ENCODE peak calls at places on chromosome 14, in seven cellular contexts. One of them, this sample, is unnamed.

GRCh38 chr14:89378119-89378518 is 38.9 kb downstream of the FOXN3 start:
- DNase-seq in K562: no peak
- DNase-seq in mucosa of descending colon: no peak
- DNase-seq in colonic mucosa: no peak
- DNase-seq in dorsolateral prefrontal cortex: no peak
- DNase-seq in AG10803: no peak
- DNase-seq in SK-N-SH: no peak
- DNase-seq in this sample: peak; percentile 41

GRCh38 chr14:106268013-106268727 is 741.8 kb downstream of the TMEM121 start:
- DNase-seq in K562: peak; percentile 17
- DNase-seq in mucosa of descending colon: peak; percentile 49
- DNase-seq in SK-N-SH: peak; percentile 26
- DNase-seq in AG10803: no peak
- DNase-seq in dorsolateral prefrontal cortex: no peak
- DNase-seq in colonic mucosa: peak; percentile 45
- DNase-seq in this sample: no peak

GRCh38 chr14:94562941-94563883 is 2.0 kb downstream of the SERPINA4 start:
- DNase-seq in dorsolateral prefrontal cortex: no peak
- DNase-seq in AG10803: no peak
- DNase-seq in SK-N-SH: no peak
- DNase-seq in colonic mucosa: no peak
- DNase-seq in mucosa of descending colon: no peak
- DNase-seq in K562: no peak
- DNase-seq in this sample: no peak

GRCh38 chr14:90429764-90430163 is 32.9 kb downstream of the CALM1 start:
- DNase-seq in colonic mucosa: no peak
- DNase-seq in SK-N-SH: no peak
- DNase-seq in dorsolateral prefrontal cortex: no peak
- DNase-seq in mucosa of descending colon: no peak
- DNase-seq in K562: no peak
- DNase-seq in AG10803: no peak
- DNase-seq in this sample: no peak

GRCh38 chr14:81341405-81342180 is 58.5 kb downstream of the STON2 start:
- DNase-seq in SK-N-SH: no peak
- DNase-seq in colonic mucosa: no peak
- DNase-seq in K562: no peak
- DNase-seq in mucosa of descending colon: no peak
- DNase-seq in dorsolateral prefrontal cortex: no peak
- DNase-seq in AG10803: no peak
- DNase-seq in this sample: no peak

GRCh38 chr14:104598461-104599273 is 5.9 kb downstream of the TMEM179 start:
- DNase-seq in K562: no peak
- DNase-seq in dorsolateral prefrontal cortex: peak; percentile 35
- DNase-seq in colonic mucosa: no peak
- DNase-seq in AG10803: no peak
- DNase-seq in mucosa of descending colon: no peak
- DNase-seq in SK-N-SH: peak; percentile 31
- DNase-seq in this sample: peak; percentile 13

GRCh38 chr14:75301666-75302325 is 23.2 kb downstream of the FOS start:
- DNase-seq in SK-N-SH: no peak
- DNase-seq in colonic mucosa: peak; percentile 59
- DNase-seq in AG10803: peak; percentile 23
- DNase-seq in dorsolateral prefrontal cortex: no peak
- DNase-seq in mucosa of descending colon: peak; percentile 61
- DNase-seq in K562: peak; percentile 23
- DNase-seq in this sample: peak; percentile 68

GRCh38 chr14:26068060-26068459 is 529.8 kb downstream of the NOVA1 start:
- DNase-seq in K562: no peak
- DNase-seq in dorsolateral prefrontal cortex: no peak
- DNase-seq in colonic mucosa: no peak
- DNase-seq in SK-N-SH: no peak
- DNase-seq in AG10803: no peak
- DNase-seq in mucosa of descending colon: no peak
- DNase-seq in this sample: no peak

GRCh38 chr14:98173291-98173690 is 1098.7 kb downstream of the BCL11B start:
- DNase-seq in dorsolateral prefrontal cortex: no peak
- DNase-seq in mucosa of descending colon: peak; percentile 55
- DNase-seq in AG10803: no peak
- DNase-seq in SK-N-SH: no peak
- DNase-seq in K562: no peak
- DNase-seq in colonic mucosa: peak; percentile 30
- DNase-seq in this sample: no peak

GRCh38 chr14:81268016-81268416 is 47.3 kb upstream of the GTF2A1 start:
- DNase-seq in colonic mucosa: no peak
- DNase-seq in SK-N-SH: no peak
- DNase-seq in AG10803: no peak
- DNase-seq in mucosa of descending colon: no peak
- DNase-seq in K562: peak; percentile 29
- DNase-seq in dorsolateral prefrontal cortex: no peak
- DNase-seq in this sample: no peak

GRCh38 chr14:104135904-104136471 is 2.4 kb upstream of the KIF26A start:
- DNase-seq in AG10803: no peak
- DNase-seq in K562: no peak
- DNase-seq in SK-N-SH: peak; percentile 90
- DNase-seq in dorsolateral prefrontal cortex: no peak
- DNase-seq in mucosa of descending colon: no peak
- DNase-seq in colonic mucosa: no peak
- DNase-seq in this sample: no peak

GRCh38 chr14:99899578-99900178 is 106.5 kb downstream of the EML1 start:
- DNase-seq in AG10803: peak; percentile 37
- DNase-seq in mucosa of descending colon: no peak
- DNase-seq in SK-N-SH: peak; percentile 28
- DNase-seq in dorsolateral prefrontal cortex: no peak
- DNase-seq in K562: no peak
- DNase-seq in colonic mucosa: no peak
- DNase-seq in this sample: peak; percentile 36

GRCh38 chr14:75175677-75176141 is 703 bp downstream of the TMED10 start:
- DNase-seq in K562: no peak
- DNase-seq in dorsolateral prefrontal cortex: no peak
- DNase-seq in colonic mucosa: no peak
- DNase-seq in SK-N-SH: no peak
- DNase-seq in AG10803: no peak
- DNase-seq in mucosa of descending colon: no peak
- DNase-seq in this sample: no peak

GRCh38 chr14:76904100-76904739 is 78.0 kb downstream of the LRRC74A start:
- DNase-seq in AG10803: peak; percentile 99
- DNase-seq in K562: no peak
- DNase-seq in colonic mucosa: no peak
- DNase-seq in SK-N-SH: peak; percentile 34
- DNase-seq in mucosa of descending colon: peak; percentile 38
- DNase-seq in dorsolateral prefrontal cortex: no peak
- DNase-seq in this sample: peak; percentile 94

GRCh38 chr14:26448181-26448855 is 149.5 kb downstream of the NOVA1 start:
- DNase-seq in SK-N-SH: no peak
- DNase-seq in mucosa of descending colon: no peak
- DNase-seq in colonic mucosa: no peak
- DNase-seq in AG10803: no peak
- DNase-seq in dorsolateral prefrontal cortex: no peak
- DNase-seq in K562: no peak
- DNase-seq in this sample: no peak

GRCh38 chr14:43005807-43006206 is 1399.1 kb downstream of the LRFN5 start:
- DNase-seq in dorsolateral prefrontal cortex: no peak
- DNase-seq in K562: no peak
- DNase-seq in SK-N-SH: no peak
- DNase-seq in AG10803: no peak
- DNase-seq in mucosa of descending colon: no peak
- DNase-seq in colonic mucosa: no peak
- DNase-seq in this sample: peak; percentile 5

GRCh38 chr14:51228890-51229289 is 11.2 kb upstream of the TMX1 start:
- DNase-seq in dorsolateral prefrontal cortex: no peak
- DNase-seq in AG10803: peak; percentile 24
- DNase-seq in K562: no peak
- DNase-seq in mucosa of descending colon: no peak
- DNase-seq in SK-N-SH: peak; percentile 61
- DNase-seq in colonic mucosa: no peak
- DNase-seq in this sample: peak; percentile 63

GRCh38 chr14:105090493-105091334 is 25.5 kb upstream of the GPR132 start:
- DNase-seq in mucosa of descending colon: peak; percentile 91
- DNase-seq in colonic mucosa: peak; percentile 93
- DNase-seq in SK-N-SH: peak; percentile 87
- DNase-seq in K562: peak; percentile 64
- DNase-seq in dorsolateral prefrontal cortex: peak; percentile 72
- DNase-seq in AG10803: peak; percentile 67
- DNase-seq in this sample: peak; percentile 77

GRCh38 chr14:52325632-52326031 is 11.5 kb downstream of the PTGER2 start:
- DNase-seq in AG10803: no peak
- DNase-seq in mucosa of descending colon: no peak
- DNase-seq in dorsolateral prefrontal cortex: no peak
- DNase-seq in K562: no peak
- DNase-seq in SK-N-SH: no peak
- DNase-seq in colonic mucosa: no peak
- DNase-seq in this sample: no peak

GRCh38 chr14:55577229-55577628 is 2.8 kb upstream of the KTN1 start:
- DNase-seq in dorsolateral prefrontal cortex: no peak
- DNase-seq in K562: no peak
- DNase-seq in SK-N-SH: no peak
- DNase-seq in AG10803: no peak
- DNase-seq in mucosa of descending colon: no peak
- DNase-seq in colonic mucosa: no peak
- DNase-seq in this sample: peak; percentile 22

GRCh38 chr14:55581011-55581806 is 1.2 kb downstream of the KTN1 start:
- DNase-seq in colonic mucosa: no peak
- DNase-seq in AG10803: peak; percentile 31
- DNase-seq in SK-N-SH: peak; percentile 72
- DNase-seq in K562: peak; percentile 10
- DNase-seq in dorsolateral prefrontal cortex: peak; percentile 30
- DNase-seq in mucosa of descending colon: peak; percentile 61
- DNase-seq in this sample: peak; percentile 42

GRCh38 chr14:55579724-55580400 is at the start of gene KTN1:
- DNase-seq in K562: peak; percentile 79
- DNase-seq in AG10803: peak; percentile 79
- DNase-seq in SK-N-SH: peak; percentile 94
- DNase-seq in mucosa of descending colon: peak; percentile 87
- DNase-seq in dorsolateral prefrontal cortex: peak; percentile 74
- DNase-seq in colonic mucosa: peak; percentile 83
- DNase-seq in this sample: peak; percentile 84

GRCh38 chr14:55580401-55581010 is 499 bp downstream of the KTN1 start:
- DNase-seq in SK-N-SH: peak; percentile 79
- DNase-seq in mucosa of descending colon: peak; percentile 45
- DNase-seq in dorsolateral prefrontal cortex: no peak
- DNase-seq in colonic mucosa: peak; percentile 61
- DNase-seq in K562: peak; percentile 69
- DNase-seq in AG10803: peak; percentile 24
- DNase-seq in this sample: peak; percentile 27

DNA sequence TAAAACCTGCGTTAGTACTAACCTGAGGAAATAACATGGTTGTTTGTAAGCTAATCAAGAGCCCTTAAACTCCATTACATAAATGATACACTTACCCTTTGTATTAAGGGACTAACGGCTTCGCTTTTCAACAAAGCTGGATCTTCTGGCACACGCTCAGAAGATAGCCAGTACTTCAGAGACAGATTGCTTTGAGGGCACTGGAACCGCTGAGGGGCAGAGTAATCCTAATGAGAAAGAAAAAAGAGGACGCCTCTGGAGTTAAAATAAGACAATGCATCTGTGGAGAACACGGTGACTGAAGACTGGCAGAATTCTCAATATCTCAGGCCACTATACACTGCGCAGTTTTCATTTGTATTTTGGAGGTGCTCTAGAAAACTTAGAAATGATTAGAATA is 1.5 kb upstream of the KTN1 start:
- DNase-seq in colonic mucosa: no peak
- DNase-seq in AG10803: peak; percentile 13
- DNase-seq in K562: no peak
- DNase-seq in dorsolateral prefrontal cortex: no peak
- DNase-seq in mucosa of descending colon: no peak
- DNase-seq in SK-N-SH: peak; percentile 12
- DNase-seq in this sample: no peak
- H3K4me3 ChIP-seq in colonic mucosa: peak overlapping the region; percentile 69
- H3K4me3 ChIP-seq in AG10803: peak overlapping the region; percentile 78
- H3K4me3 ChIP-seq in K562: peak overlapping the region; percentile 81
- H3K4me3 ChIP-seq in dorsolateral prefrontal cortex: peak overlapping the region; percentile 96
- H3K4me3 ChIP-seq in mucosa of descending colon: no peak overlapping the region
- H3K4me3 ChIP-seq in SK-N-SH: peak overlapping the region; percentile 76
- H3K4me3 ChIP-seq in this sample: peak overlapping the region; percentile 70

DNA sequence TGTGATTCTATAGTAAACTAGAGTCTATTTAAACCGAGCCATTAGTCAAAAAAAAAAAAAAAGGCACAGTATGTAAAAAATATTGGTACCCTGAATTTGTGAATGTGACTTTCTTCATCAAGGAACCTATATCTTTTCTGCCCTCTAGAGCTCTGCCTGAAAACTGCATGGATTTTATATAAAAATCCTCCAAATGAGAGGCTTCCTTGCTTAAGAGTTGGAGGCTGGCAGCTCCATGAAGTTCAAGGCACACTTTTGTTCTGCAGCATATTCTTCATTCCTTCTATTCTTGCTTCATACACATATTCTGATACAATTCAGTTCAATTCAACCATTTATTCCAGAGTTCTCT is 23.1 kb upstream of the NKX2-8 start:
- DNase-seq in dorsolateral prefrontal cortex: no peak
- DNase-seq in K562: no peak
- DNase-seq in mucosa of descending colon: no peak
- DNase-seq in colonic mucosa: no peak
- DNase-seq in AG10803: peak; percentile 15
- DNase-seq in SK-N-SH: no peak
- DNase-seq in this sample: no peak
- TF ChIP-seq CTCF in dorsolateral prefrontal cortex: no peak
- TF ChIP-seq CTCF in K562: no peak
- TF ChIP-seq CTCF in mucosa of descending colon: no peak
- TF ChIP-seq CTCF in colonic mucosa: no peak
- TF ChIP-seq CTCF in AG10803: peak; percentile 40
- TF ChIP-seq CTCF in SK-N-SH: no peak
- TF ChIP-seq CTCF in this sample: no peak

DNA sequence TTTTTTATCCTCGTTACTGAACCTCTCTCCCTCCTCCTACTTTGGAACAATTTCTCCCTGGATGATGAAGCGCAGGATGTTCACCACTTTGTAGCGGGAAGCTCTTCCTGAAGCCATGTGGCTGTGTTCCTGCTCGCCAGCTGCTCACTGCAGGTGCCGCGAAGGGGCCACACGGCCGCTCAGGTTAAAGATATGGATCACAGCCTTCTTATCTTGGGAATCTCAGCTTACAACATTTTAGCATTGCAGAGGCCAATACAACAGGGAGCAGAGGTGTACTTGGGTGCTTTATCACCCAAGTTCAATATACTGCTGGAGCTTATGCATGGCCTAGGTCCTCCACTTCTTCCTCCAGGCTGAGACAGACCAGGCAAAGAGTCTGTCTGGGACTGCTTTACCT is 201.2 kb upstream of the G2E3 start:
- DNase-seq in mucosa of descending colon: no peak
- DNase-seq in SK-N-SH: no peak
- DNase-seq in K562: no peak
- DNase-seq in colonic mucosa: no peak
- DNase-seq in AG10803: no peak
- DNase-seq in dorsolateral prefrontal cortex: no peak
- DNase-seq in this sample: no peak
- H3K4me3 ChIP-seq in mucosa of descending colon: no peak overlapping the region
- H3K4me3 ChIP-seq in SK-N-SH: no peak overlapping the region
- H3K4me3 ChIP-seq in K562: no peak overlapping the region
- H3K4me3 ChIP-seq in colonic mucosa: no peak overlapping the region
- H3K4me3 ChIP-seq in AG10803: no peak overlapping the region
- H3K4me3 ChIP-seq in dorsolateral prefrontal cortex: no peak overlapping the region
- H3K4me3 ChIP-seq in this sample: no peak overlapping the region

DNA sequence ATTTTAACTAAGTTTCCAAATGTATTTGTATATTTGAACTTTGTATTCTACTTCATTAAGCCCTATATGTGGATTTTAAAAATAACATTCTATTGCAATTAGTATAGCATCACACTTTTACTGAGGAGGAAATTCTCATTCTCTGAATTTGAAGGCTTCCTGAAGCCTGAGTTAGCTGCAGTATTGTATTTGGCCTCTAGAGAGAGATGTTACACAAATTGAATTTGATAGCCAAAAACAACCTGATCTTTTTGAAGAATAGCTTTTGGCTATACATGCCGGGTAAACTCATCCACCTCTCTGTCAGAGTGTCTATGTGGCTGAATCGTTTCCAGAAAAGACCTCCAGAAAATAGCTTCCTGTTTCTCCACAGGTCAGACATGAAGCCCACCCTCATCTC is 316.5 kb upstream of the OR4E1 start:
- DNase-seq in AG10803: no peak
- DNase-seq in K562: no peak
- DNase-seq in SK-N-SH: peak; percentile 2
- DNase-seq in colonic mucosa: no peak
- DNase-seq in mucosa of descending colon: no peak
- DNase-seq in dorsolateral prefrontal cortex: no peak
- DNase-seq in this sample: no peak
- TF ChIP-seq CTCF in AG10803: peak; percentile 40
- TF ChIP-seq CTCF in K562: peak; percentile 18
- TF ChIP-seq CTCF in SK-N-SH: peak; percentile 47
- TF ChIP-seq CTCF in colonic mucosa: no peak
- TF ChIP-seq CTCF in mucosa of descending colon: no peak
- TF ChIP-seq CTCF in dorsolateral prefrontal cortex: peak; percentile 43
- TF ChIP-seq CTCF in this sample: peak; percentile 27

This sample was measured in fibroblast of villous mesenchyme.